ENCODE peak calls at places on chromosome 4, in ten cellular contexts. O, E, H, S, Z, P, B, F, J and D are unnamed samples.
A peak's percentile ranks its signal among the peaks of the same experiment; 100 is the strongest.

GRCh38 chr4:75919914-75920313 is 17.7 kb upstream of the PPEF2 start:
- DNase-seq in Z (no peak), J (peak; percentile 4), B (peak; percentile 41), E (peak; percentile 29), F (no peak), S (peak; percentile 26), H (no peak), P (no peak), O (peak; percentile 26), D (no peak)

GRCh38 chr4:113821851-113822250 is 60.3 kb upstream of the CAMK2D start:
- DNase-seq in J (no peak), F (no peak), Z (no peak), O (no peak), E (no peak), H (no peak), S (no peak), P (no peak), B (peak; percentile 47), D (no peak)

GRCh38 chr4:91746551-91746950 is 557.2 kb upstream of the GRID2 start:
- DNase-seq in O (no peak), H (no peak), E (no peak), P (no peak), J (no peak), B (no peak), Z (no peak), S (no peak), F (no peak), D (no peak)

GRCh38 chr4:183495182-183495581 is 9.7 kb upstream of the ING2 start:
- DNase-seq in Z (no peak), E (no peak), P (no peak), F (no peak), H (no peak), B (no peak), S (no peak), O (no peak), J (no peak), D (no peak)

GRCh38 chr4:11748169-11748872 is 319.6 kb upstream of the HS3ST1 start:
- DNase-seq in S (no peak), J (peak; percentile 57), F (no peak), P (no peak), B (peak; percentile 83), E (peak; percentile 92), Z (no peak), O (no peak), H (no peak), D (no peak)

GRCh38 chr4:25031077-25031606 is 396 bp upstream of the LGI2 start:
- DNase-seq in H (no peak), S (peak; percentile 1), O (peak; percentile 22), Z (peak; percentile 18), E (peak; percentile 18), F (no peak), B (peak; percentile 25), P (no peak), J (no peak), D (no peak)

GRCh38 chr4:184282251-184282713 is 64.6 kb upstream of the ENPP6 start:
- DNase-seq in P (no peak), Z (peak; percentile 28), E (no peak), B (no peak), H (no peak), J (no peak), S (no peak), O (no peak), F (no peak), D (no peak)

GRCh38 chr4:3236326-3236878 is 12.6 kb upstream of the MSANTD1 start:
- DNase-seq in H (no peak), S (no peak), E (no peak), J (no peak), P (no peak), B (no peak), Z (no peak), O (no peak), F (no peak), D (no peak)

GRCh38 chr4:152045781-152046571 is 285.2 kb upstream of the GATB start:
- DNase-seq in Z (peak; percentile 71), F (no peak), B (no peak), E (no peak), S (peak; percentile 51), P (no peak), J (no peak), H (no peak), O (no peak), D (peak; percentile 58)

GRCh38 chr4:2837904-2838496 is 5.6 kb upstream of the ADD1 start:
- DNase-seq in O (no peak), F (peak; percentile 34), J (peak; percentile 50), S (no peak), B (peak; percentile 73), Z (no peak), P (peak; percentile 30), H (no peak), E (no peak), D (no peak)

GRCh38 chr4:185868983-185869938 is 57.3 kb upstream of the SORBS2 start:
- DNase-seq in H (no peak), J (no peak), P (no peak), Z (no peak), E (no peak), O (no peak), S (peak; percentile 41), B (no peak), F (no peak), D (no peak)

GRCh38 chr4:152936446-152937279 is 540 bp downstream of the FHDC1 start:
- DNase-seq in Z (peak; percentile 35), S (peak; percentile 18), O (no peak), J (no peak), E (no peak), H (no peak), F (no peak), P (no peak), B (peak; percentile 13), D (peak; percentile 57)

GRCh38 chr4:115675721-115676120 is 562.3 kb upstream of the NDST4 start:
- DNase-seq in B (no peak), O (no peak), Z (no peak), F (no peak), S (no peak), H (no peak), E (peak; percentile 64), J (no peak), P (no peak), D (no peak)

GRCh38 chr4:189232274-189232673 is 708.4 kb upstream of the FRG1 start:
- DNase-seq in B (no peak), P (no peak), J (no peak), Z (no peak), S (no peak), F (no peak), E (no peak), H (no peak), O (no peak), D (no peak)

GRCh38 chr4:123478859-123479345 is 82.3 kb downstream of the SPRY1 start:
- DNase-seq in O (no peak), Z (no peak), S (no peak), B (peak; percentile 87), P (no peak), E (peak; percentile 53), J (no peak), H (no peak), F (no peak), D (peak; percentile 16)